ENCODE peak calls at places on chromosomes 3 and 15, in six cellular contexts. H, S, V, F, I and K are unnamed samples.

GRCh38 chr15:80386151-80386550 is 18.0 kb upstream of the ARNT2 start:
- DNase-seq in V (no peak), S (no peak), I (no peak), F (no peak), H (no peak), K (no peak)

GRCh38 chr3:153756816-153757215 is 364.4 kb upstream of the ARHGEF26 start:
- DNase-seq in F (no peak), V (no peak), I (no peak), S (peak; percentile 11), H (peak; percentile 62), K (no peak)

GRCh38 chr15:29136815-29137214 is 132.8 kb downstream of the NSMCE3 start:
- DNase-seq in S (no peak), V (no peak), F (no peak), I (no peak), H (no peak), K (no peak)

GRCh38 chr15:96160800-96161199 is 169.7 kb upstream of the NR2F2 start:
- DNase-seq in V (no peak), S (no peak), F (no peak), I (no peak), H (no peak), K (no peak)

GRCh38 chr15:52466134-52466701 is 62.5 kb downstream of the MYO5A start:
- DNase-seq in S (no peak), H (no peak), F (no peak), I (no peak), V (peak; percentile 89), K (no peak)

GRCh38 chr15:68126415-68126814 is 72.3 kb downstream of the PIAS1 start:
- DNase-seq in V (no peak), I (no peak), H (no peak), F (no peak), S (no peak), K (no peak)

GRCh38 chr15:29348308-29348914 is 78.8 kb upstream of the NSMCE3 start:
- DNase-seq in H (peak; percentile 36), V (no peak), I (no peak), F (no peak), S (no peak), K (no peak)

GRCh38 chr3:138114431-138114918 is 933 bp downstream of the DZIP1L start:
- DNase-seq in S (peak; percentile 64), I (no peak), V (no peak), H (no peak), F (no peak), K (peak; percentile 53)

GRCh38 chr15:55110446-55110845 is 86.3 kb downstream of the RSL24D1 start:
- DNase-seq in H (no peak), S (no peak), V (no peak), I (no peak), F (no peak), K (no peak)

GRCh38 chr15:68384451-68385239 is 47.3 kb downstream of the ITGA11 start:
- DNase-seq in H (peak; percentile 94), S (peak; percentile 98), V (no peak), F (no peak), I (no peak), K (peak; percentile 43)

GRCh38 chr15:84988909-84989644 is 7.4 kb downstream of the PDE8A start:
- DNase-seq in H (no peak), V (no peak), I (no peak), S (no peak), F (no peak), K (no peak)

GRCh38 chr3:169886671-169887070 is 16.9 kb upstream of the LRRC31 start:
- DNase-seq in V (no peak), F (no peak), I (peak; percentile 4), S (no peak), H (peak; percentile 61), K (peak; percentile 58)

GRCh38 chr3:707041-707440 is 385.8 kb upstream of the CNTN6 start:
- DNase-seq in V (no peak), F (no peak), I (no peak), H (no peak), S (no peak), K (no peak)

GRCh38 chr3:130935761-130936160 is 41.9 kb downstream of the ATP2C1 start:
- DNase-seq in F (no peak), I (no peak), H (peak; percentile 65), S (peak; percentile 85), V (no peak), K (no peak)

GRCh38 chr3:164375995-164376394 is 702.3 kb downstream of the SI start:
- DNase-seq in V (no peak), I (no peak), H (no peak), S (no peak), F (no peak), K (no peak)

GRCh38 chr3:95097493-95097892 is 1034.6 kb downstream of the NSUN3 start:
- DNase-seq in V (no peak), H (no peak), F (no peak), I (no peak), S (no peak), K (no peak)

GRCh38 chr3:150177673-150178378 is 207.1 kb upstream of the PFN2 start:
- DNase-seq in F (no peak), V (no peak), S (peak; percentile 60), I (no peak), H (peak; percentile 57), K (no peak)

GRCh38 chr3:168688267-168688666 is 592.5 kb upstream of the GOLIM4 start:
- DNase-seq in H (no peak), V (no peak), I (no peak), S (no peak), F (no peak), K (no peak)

GRCh38 chr3:103048371-103048722 is 613.5 kb downstream of the ZPLD1 start:
- DNase-seq in F (no peak), I (no peak), H (no peak), S (peak; percentile 62), V (no peak), K (no peak)

GRCh38 chr3:61093364-61093763 is 157.9 kb downstream of the FHIT start:
- DNase-seq in I (no peak), S (no peak), V (no peak), F (no peak), H (no peak), K (no peak)